ENCODE peak calls at places on chromosomes 16 and 17, in seven cellular contexts. One of them, this sample, is unnamed. For H3K27me3, the result is how much of the 10 kb centered on the place peaks cover.

GRCh38 chr17:77491921-77492445 is 351.2 kb downstream of the SEC14L1 start:
- DNase-seq in tibial nerve: no peak
- DNase-seq in sigmoid colon: peak
- DNase-seq in breast epithelium: no peak
- DNase-seq in body of pancreas: peak
- DNase-seq in stomach: no peak
- DNase-seq in IMR-90: no peak
- DNase-seq in this sample: no peak

GRCh38 chr16:56715128-56715527 is 14.8 kb upstream of the NUP93 start:
- DNase-seq in IMR-90: no peak
- DNase-seq in stomach: no peak
- DNase-seq in breast epithelium: no peak
- DNase-seq in body of pancreas: no peak
- DNase-seq in tibial nerve: no peak
- DNase-seq in sigmoid colon: no peak
- DNase-seq in this sample: no peak

GRCh38 chr17:32875230-32875903 is 1.6 kb downstream of the MYO1D start:
- DNase-seq in breast epithelium: no peak
- DNase-seq in tibial nerve: no peak
- DNase-seq in body of pancreas: no peak
- DNase-seq in sigmoid colon: no peak
- DNase-seq in IMR-90: no peak
- DNase-seq in stomach: no peak
- DNase-seq in this sample: no peak

GRCh38 chr17:77611791-77612466 is 346.6 kb upstream of the TNRC6C start:
- DNase-seq in IMR-90: no peak
- DNase-seq in body of pancreas: no peak
- DNase-seq in sigmoid colon: peak
- DNase-seq in breast epithelium: no peak
- DNase-seq in tibial nerve: no peak
- DNase-seq in stomach: no peak
- DNase-seq in this sample: no peak

GRCh38 chr17:50609376-50610074 is 25.2 kb upstream of the ABCC3 start:
- DNase-seq in sigmoid colon: no peak
- DNase-seq in breast epithelium: no peak
- DNase-seq in stomach: no peak
- DNase-seq in body of pancreas: no peak
- DNase-seq in tibial nerve: no peak
- DNase-seq in IMR-90: no peak
- DNase-seq in this sample: no peak

GRCh38 chr17:3888343-3889171 is 4.3 kb downstream of the CAMKK1 start:
- DNase-seq in tibial nerve: peak
- DNase-seq in body of pancreas: peak
- DNase-seq in IMR-90: peak
- DNase-seq in breast epithelium: peak
- DNase-seq in sigmoid colon: peak
- DNase-seq in stomach: peak
- DNase-seq in this sample: peak

GRCh38 chr17:74532115-74532514 is 840 bp upstream of the CD300LB start:
- DNase-seq in tibial nerve: peak
- DNase-seq in IMR-90: no peak
- DNase-seq in stomach: peak
- DNase-seq in sigmoid colon: peak
- DNase-seq in body of pancreas: no peak
- DNase-seq in breast epithelium: no peak
- DNase-seq in this sample: no peak

GRCh38 chr16:85484337-85485295 is 128.5 kb upstream of the GSE1 start:
- DNase-seq in tibial nerve: no peak
- DNase-seq in breast epithelium: no peak
- DNase-seq in body of pancreas: no peak
- DNase-seq in IMR-90: no peak
- DNase-seq in sigmoid colon: no peak
- DNase-seq in stomach: peak
- DNase-seq in this sample: no peak

GRCh38 chr17:5050281-5050680 is 15.1 kb upstream of the SLC52A1 start:
- DNase-seq in stomach: no peak
- DNase-seq in tibial nerve: no peak
- DNase-seq in sigmoid colon: no peak
- DNase-seq in body of pancreas: no peak
- DNase-seq in breast epithelium: no peak
- DNase-seq in IMR-90: peak
- DNase-seq in this sample: no peak

GRCh38 chr17:62065611-62066468 is 762 bp upstream of the MED13 start:
- DNase-seq in sigmoid colon: peak
- DNase-seq in stomach: peak
- DNase-seq in breast epithelium: peak
- DNase-seq in tibial nerve: peak
- DNase-seq in body of pancreas: peak
- DNase-seq in IMR-90: peak
- DNase-seq in this sample: peak

GRCh38 chr17:76381633-76382304 is 2.6 kb upstream of the SPHK1 start:
- DNase-seq in body of pancreas: peak
- DNase-seq in IMR-90: peak
- DNase-seq in tibial nerve: peak
- DNase-seq in breast epithelium: no peak
- DNase-seq in stomach: no peak
- DNase-seq in sigmoid colon: no peak
- DNase-seq in this sample: no peak

GRCh38 chr16:57938936-57939871 is 31.7 kb downstream of the CNGB1 start:
- DNase-seq in tibial nerve: peak
- DNase-seq in IMR-90: peak
- DNase-seq in sigmoid colon: no peak
- DNase-seq in breast epithelium: peak
- DNase-seq in stomach: peak
- DNase-seq in body of pancreas: peak
- DNase-seq in this sample: peak

GRCh38 chr17:58378895-58379824 is 27.2 kb upstream of the SUPT4H1 start:
- DNase-seq in body of pancreas: no peak
- DNase-seq in sigmoid colon: no peak
- DNase-seq in breast epithelium: no peak
- DNase-seq in stomach: no peak
- DNase-seq in IMR-90: no peak
- DNase-seq in tibial nerve: no peak
- DNase-seq in this sample: no peak

GRCh38 chr17:37532751-37533150 is 43.1 kb downstream of the DUSP14 start:
- DNase-seq in stomach: no peak
- DNase-seq in tibial nerve: no peak
- DNase-seq in breast epithelium: no peak
- DNase-seq in sigmoid colon: no peak
- DNase-seq in IMR-90: peak
- DNase-seq in body of pancreas: no peak
- DNase-seq in this sample: no peak

GRCh38 chr17:13498184-13498583 is 103.5 kb downstream of the HS3ST3A1 start:
- DNase-seq in IMR-90: no peak
- DNase-seq in sigmoid colon: no peak
- DNase-seq in tibial nerve: no peak
- DNase-seq in stomach: no peak
- DNase-seq in breast epithelium: no peak
- DNase-seq in body of pancreas: no peak
- DNase-seq in this sample: no peak

GRCh38 chr17:9702916-9703780 is 57.8 kb downstream of the USP43 start:
- DNase-seq in IMR-90: no peak
- DNase-seq in sigmoid colon: no peak
- DNase-seq in tibial nerve: no peak
- DNase-seq in body of pancreas: no peak
- DNase-seq in stomach: no peak
- DNase-seq in breast epithelium: no peak
- DNase-seq in this sample: no peak

GRCh38 chr17:29195465-29196081 is 15.4 kb upstream of the MYO18A start:
- DNase-seq in body of pancreas: no peak
- DNase-seq in tibial nerve: no peak
- DNase-seq in IMR-90: no peak
- DNase-seq in breast epithelium: no peak
- DNase-seq in sigmoid colon: no peak
- DNase-seq in stomach: no peak
- DNase-seq in this sample: no peak

GRCh38 chr17:32269377-32269776 is 3.7 kb downstream of the RHBDL3 start:
- DNase-seq in stomach: no peak
- DNase-seq in sigmoid colon: no peak
- DNase-seq in breast epithelium: no peak
- DNase-seq in IMR-90: no peak
- DNase-seq in tibial nerve: no peak
- DNase-seq in body of pancreas: no peak
- DNase-seq in this sample: no peak

GRCh38 chr16:27444470-27444869 is 42.5 kb downstream of the IL21R start:
- DNase-seq in IMR-90: no peak
- DNase-seq in breast epithelium: no peak
- DNase-seq in tibial nerve: no peak
- DNase-seq in sigmoid colon: peak
- DNase-seq in stomach: no peak
- DNase-seq in body of pancreas: no peak
- DNase-seq in this sample: no peak

GRCh38 chr17:53626286-53626685 is 196.4 kb upstream of the KIF2B start:
- DNase-seq in body of pancreas: no peak
- DNase-seq in IMR-90: peak
- DNase-seq in stomach: no peak
- DNase-seq in sigmoid colon: no peak
- DNase-seq in breast epithelium: no peak
- DNase-seq in tibial nerve: no peak
- DNase-seq in this sample: no peak

GRCh38 chr17:17792551-17793377 is 44.0 kb downstream of the SREBF1 start:
- DNase-seq in tibial nerve: no peak
- DNase-seq in sigmoid colon: no peak
- DNase-seq in stomach: peak
- DNase-seq in IMR-90: peak
- DNase-seq in body of pancreas: no peak
- DNase-seq in breast epithelium: no peak
- DNase-seq in this sample: no peak

GRCh38 chr17:77542551-77543490 is 402.1 kb downstream of the SEC14L1 start:
- DNase-seq in stomach: peak
- DNase-seq in IMR-90: peak
- DNase-seq in breast epithelium: peak
- DNase-seq in tibial nerve: peak
- DNase-seq in sigmoid colon: peak
- DNase-seq in body of pancreas: peak
- DNase-seq in this sample: peak

GRCh38 chr17:40724656-40725055 is 21.1 kb upstream of the KRT24 start:
- DNase-seq in stomach: no peak
- DNase-seq in breast epithelium: no peak
- DNase-seq in tibial nerve: no peak
- DNase-seq in body of pancreas: no peak
- DNase-seq in sigmoid colon: no peak
- DNase-seq in IMR-90: no peak
- DNase-seq in this sample: no peak

GRCh38 chr17:28657756-28658155 is 4.0 kb downstream of the SDF2 start:
- DNase-seq in breast epithelium: no peak
- DNase-seq in tibial nerve: no peak
- DNase-seq in IMR-90: peak
- DNase-seq in sigmoid colon: no peak
- DNase-seq in body of pancreas: no peak
- DNase-seq in stomach: no peak
- DNase-seq in this sample: no peak

DNA sequence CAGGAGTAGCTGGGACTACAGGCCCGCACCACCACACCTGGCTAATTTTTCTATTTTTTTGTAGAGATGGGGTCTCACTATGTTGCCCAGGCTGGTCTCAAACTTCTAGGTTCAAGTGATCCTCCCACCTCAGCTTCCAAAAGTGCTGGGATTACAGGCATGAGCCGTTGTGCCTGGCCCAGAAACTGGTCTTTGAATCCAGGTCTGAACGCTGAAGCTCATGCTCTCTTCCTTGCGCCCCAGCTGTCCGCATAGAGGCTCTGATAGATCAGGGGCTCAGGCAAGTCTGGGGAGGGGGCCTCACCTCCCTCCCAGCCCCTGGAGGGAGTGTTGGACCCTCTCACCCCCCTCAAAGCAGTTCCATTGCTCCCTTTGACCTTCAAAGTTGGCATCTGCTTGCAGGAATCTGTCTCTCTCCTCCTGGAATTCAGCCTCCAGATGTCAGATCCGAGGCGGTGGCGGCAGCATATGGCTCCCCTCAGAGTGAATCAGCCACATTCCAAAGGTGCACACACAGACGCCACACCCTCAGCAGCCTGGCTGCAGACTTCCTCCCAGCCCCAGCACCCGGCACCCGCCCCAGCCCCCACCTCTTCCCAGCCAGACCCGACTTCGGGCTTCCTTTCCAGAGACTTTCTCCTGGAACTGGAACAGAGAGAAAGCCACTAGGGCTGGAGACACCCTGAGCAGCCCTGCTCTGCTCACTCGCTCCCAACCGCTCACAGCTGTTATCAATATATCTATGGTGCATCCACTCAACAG is 16.9 kb upstream of the GLIS2 start:
- DNase-seq in stomach: peak
- DNase-seq in body of pancreas: peak
- DNase-seq in breast epithelium: peak
- DNase-seq in IMR-90: peak
- DNase-seq in tibial nerve: no peak
- DNase-seq in sigmoid colon: peak
- DNase-seq in this sample: peak
- H3K27ac ChIP-seq in stomach: peak
- H3K27ac ChIP-seq in body of pancreas: peak
- H3K27ac ChIP-seq in breast epithelium: peak
- H3K27ac ChIP-seq in IMR-90: peak
- H3K27ac ChIP-seq in tibial nerve: peak
- H3K27ac ChIP-seq in sigmoid colon: peak
- H3K27ac ChIP-seq in this sample: peak

GRCh38 chr16:63925221-63925620 is 1196.6 kb downstream of the CDH11 start:
- DNase-seq in body of pancreas: no peak
- DNase-seq in stomach: no peak
- DNase-seq in sigmoid colon: no peak
- DNase-seq in tibial nerve: no peak
- DNase-seq in breast epithelium: no peak
- DNase-seq in IMR-90: no peak
- DNase-seq in this sample: no peak
- H3K27me3 ChIP-seq in body of pancreas: under half
- H3K27me3 ChIP-seq in stomach: under half
- H3K27me3 ChIP-seq in sigmoid colon: under half
- H3K27me3 ChIP-seq in tibial nerve: under half
- H3K27me3 ChIP-seq in breast epithelium: under half
- H3K27me3 ChIP-seq in IMR-90: under half
- H3K27me3 ChIP-seq in this sample: under half

DNA sequence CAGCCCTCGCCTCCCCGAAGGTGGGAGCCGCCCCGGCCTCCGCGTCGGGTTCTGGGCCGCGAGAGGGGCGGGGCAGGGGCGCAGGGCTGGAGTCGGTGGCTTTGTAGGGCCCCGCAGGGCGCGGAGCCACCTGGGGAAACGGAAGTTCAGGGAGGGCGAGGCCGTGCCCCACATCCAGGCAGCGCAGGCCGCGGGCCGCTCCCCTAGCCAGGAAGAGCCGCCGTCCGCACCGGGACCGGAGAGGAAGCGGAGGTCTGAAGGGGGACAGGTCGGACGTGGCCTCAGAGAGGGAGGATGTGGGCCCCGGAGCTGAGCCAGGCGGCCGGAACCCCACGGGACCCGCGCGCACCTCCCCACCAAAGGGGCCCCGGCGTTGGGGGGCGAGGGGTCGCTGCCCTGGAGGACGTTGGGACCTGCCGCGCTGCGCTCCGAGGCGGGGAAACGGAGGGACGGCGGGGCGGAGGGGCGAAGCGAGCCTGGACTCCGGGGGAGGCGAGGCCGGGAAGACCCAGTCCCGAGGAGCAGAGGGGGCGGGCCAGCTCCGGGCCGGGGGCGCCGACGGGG is 482 bp upstream of the SLC16A3 start:
- DNase-seq in IMR-90: no peak
- DNase-seq in sigmoid colon: peak
- DNase-seq in stomach: peak
- DNase-seq in breast epithelium: no peak
- DNase-seq in tibial nerve: no peak
- DNase-seq in body of pancreas: peak
- DNase-seq in this sample: peak
- TF ChIP-seq POLR2A in IMR-90: no peak
- TF ChIP-seq POLR2A in sigmoid colon: no peak
- TF ChIP-seq POLR2A in stomach: no peak
- TF ChIP-seq POLR2A in breast epithelium: no peak
- TF ChIP-seq POLR2A in tibial nerve: no peak
- TF ChIP-seq POLR2A in body of pancreas: peak
- TF ChIP-seq POLR2A in this sample: no peak

GRCh38 chr17:78878871-78879270 is 24.1 kb downstream of the CEP295NL start:
- DNase-seq in sigmoid colon: no peak
- DNase-seq in body of pancreas: no peak
- DNase-seq in breast epithelium: no peak
- DNase-seq in tibial nerve: no peak
- DNase-seq in stomach: no peak
- DNase-seq in IMR-90: no peak
- DNase-seq in this sample: no peak
- H3K27ac ChIP-seq in sigmoid colon: peak
- H3K27ac ChIP-seq in body of pancreas: peak
- H3K27ac ChIP-seq in breast epithelium: peak
- H3K27ac ChIP-seq in tibial nerve: peak
- H3K27ac ChIP-seq in stomach: peak
- H3K27ac ChIP-seq in IMR-90: peak
- H3K27ac ChIP-seq in this sample: no peak

This sample was measured in thyroid gland.